ENCODE peak calls at places on chromosomes 11 and 22, in five cellular contexts. C, B, H, J and M are unnamed samples.

GRCh38 chr11:111483431-111483830 is 28.8 kb downstream of the BTG4 start:
- DNase-seq in C (no peak), B (no peak), H (no peak), J (no peak), M (no peak)

GRCh38 chr22:49211176-49211575 is 616.5 kb downstream of the BRD1 start:
- DNase-seq in C (no peak), B (no peak), H (no peak), J (no peak), M (no peak)

GRCh38 chr11:67302571-67303131 is 679 bp upstream of the SSH3 start:
- DNase-seq in C (no peak), B (peak), H (no peak), J (no peak), M (no peak)

GRCh38 chr11:130471731-130472433 is 23.4 kb downstream of the ADAMTS15 start:
- DNase-seq in C (no peak), B (no peak), H (no peak), J (no peak), M (no peak)

GRCh38 chr11:114213622-114214021 is 82.6 kb upstream of the NNMT start:
- DNase-seq in C (no peak), B (no peak), H (no peak), J (no peak), M (no peak)

GRCh38 chr22:49961601-49962011 is 1.0 kb downstream of the PIM3 start:
- DNase-seq in C (no peak), B (no peak), H (no peak), J (peak), M (peak)

GRCh38 chr22:17827466-17827865 is 53.2 kb upstream of the BID start:
- DNase-seq in C (no peak), B (no peak), H (no peak), J (peak), M (no peak)

GRCh38 chr11:119533931-119534694 is 111.1 kb upstream of the THY1 start:
- DNase-seq in C (peak), B (peak), H (peak), J (peak), M (peak)

GRCh38 chr11:2166091-2166851 is 5.3 kb upstream of the INS start:
- DNase-seq in C (peak), B (no peak), H (no peak), J (peak), M (peak)

GRCh38 chr11:22337571-22338464 is at the start of gene SLC17A6:
- DNase-seq in C (no peak), B (no peak), H (peak), J (peak), M (peak)

GRCh38 chr11:67572747-67573419 is 10.7 kb upstream of the GSTP1 start:
- DNase-seq in C (no peak), B (peak), H (peak), J (peak), M (no peak)

GRCh38 chr11:26193714-26194373 is 138.1 kb upstream of the ANO3 start:
- DNase-seq in C (no peak), B (no peak), H (no peak), J (no peak), M (no peak)

GRCh38 chr11:57224537-57224936 is 12.5 kb downstream of the APLNR start:
- DNase-seq in C (no peak), B (no peak), H (no peak), J (no peak), M (no peak)

GRCh38 chr22:19854778-19855503 is at the start of the genes GNB1L and RTL10:
- DNase-seq in C (peak), B (peak), H (peak), J (peak), M (peak)

GRCh38 chr11:118908931-118909618 is 16.7 kb downstream of the BCL9L start:
- DNase-seq in C (no peak), B (peak), H (peak), J (peak), M (no peak)

GRCh38 chr22:47190276-47190956 is 428.0 kb downstream of the TBC1D22A start:
- DNase-seq in C (no peak), B (peak), H (no peak), J (no peak), M (no peak)

GRCh38 chr11:108278546-108278945 is 55.7 kb downstream of the ATM start:
- DNase-seq in C (no peak), B (peak), H (no peak), J (no peak), M (no peak)

GRCh38 chr11:24344222-24344621 is 152.6 kb upstream of the LUZP2 start:
- DNase-seq in C (no peak), B (no peak), H (no peak), J (no peak), M (no peak)

GRCh38 chr22:47841166-47841565 is 1078.7 kb downstream of the TBC1D22A start:
- DNase-seq in C (no peak), B (no peak), H (no peak), J (no peak), M (no peak)

GRCh38 chr11:59206635-59207034 is 6.1 kb downstream of the MPEG1 start:
- DNase-seq in C (no peak), B (peak), H (peak), J (peak), M (no peak)

GRCh38 chr11:1785749-1786261 is 22.1 kb upstream of the CTSD start:
- DNase-seq in C (no peak), B (no peak), H (no peak), J (no peak), M (no peak)

GRCh38 chr11:2123628-2123960 is 15.6 kb downstream of the IGF2 start:
- DNase-seq in C (no peak), B (no peak), H (no peak), J (no peak), M (no peak)